ENCODE peak calls at places on chromosomes 13 and 19, in nine cellular contexts. R is midbrain; D is fibroblast of the aortic adventitia; S is AML-193; O is fibroblast of lung; M is hepatocyte; T is HEK293T; P is stimulated activated CD4-positive, alpha-beta T cell treated with anti-CD3 and anti-CD28 coated beads, Interleukin-2, amount 100 ng/mL, for 48 hours; K is NB4. H is an unnamed sample.

GRCh38 chr19:47229674-47230121 is 1.3 kb downstream of the BBC3 start:
- DNase-seq in K (peak), O (peak), R (no peak), M (peak), S (no peak), T (no peak), D (peak), P (no peak), H (no peak)

GRCh38 chr13:109381546-109382180 is 404.7 kb downstream of the IRS2 start:
- DNase-seq in R (no peak), P (no peak), T (no peak), O (peak), K (peak), S (no peak), M (no peak), D (no peak), H (no peak)

GRCh38 chr19:13984875-13985741 is 21.0 kb downstream of the RFX1 start:
- DNase-seq in R (no peak), T (no peak), P (no peak), K (no peak), M (no peak), D (no peak), O (no peak), S (no peak), H (no peak)

GRCh38 chr13:95191821-95192220 is 109.4 kb downstream of the ABCC4 start:
- DNase-seq in P (peak), O (peak), R (peak), K (peak), D (peak), T (peak), S (peak), M (peak), H (peak)

GRCh38 chr13:40774672-40775071 is 3.7 kb upstream of the MRPS31 start:
- DNase-seq in P (no peak), O (no peak), K (no peak), T (no peak), R (no peak), D (no peak), M (no peak), S (no peak), H (no peak)

GRCh38 chr13:104163866-104164630 is 1097.8 kb upstream of the SLC10A2 start:
- DNase-seq in D (no peak), P (no peak), T (no peak), S (no peak), M (no peak), K (no peak), R (no peak), O (no peak), H (no peak)

GRCh38 chr13:114105351-114106225 is 26.8 kb downstream of the RASA3 start:
- DNase-seq in O (no peak), K (no peak), S (no peak), P (no peak), M (no peak), T (no peak), D (no peak), R (no peak), H (no peak)

GRCh38 chr19:48558018-48558684 is 6.2 kb downstream of the SULT2B1 start:
- DNase-seq in K (no peak), D (peak), S (no peak), M (peak), R (no peak), O (peak), T (no peak), P (no peak), H (no peak)

GRCh38 chr19:51567583-51567982 is 3.5 kb upstream of the ZNF175 start:
- DNase-seq in S (no peak), D (no peak), T (no peak), K (no peak), R (no peak), P (no peak), O (no peak), M (no peak), H (no peak)

GRCh38 chr13:100235311-100235901 is 146.5 kb downstream of the PCCA start:
- DNase-seq in R (no peak), O (peak), M (peak), K (peak), P (no peak), D (peak), S (peak), T (peak), H (no peak)

GRCh38 chr13:39394811-39395685 is 207.9 kb downstream of the LHFPL6 start:
- DNase-seq in S (no peak), O (no peak), K (no peak), R (no peak), T (no peak), D (peak), M (no peak), P (no peak), H (no peak)

GRCh38 chr13:27921961-27922910 is 2.4 kb downstream of the PDX1 start:
- DNase-seq in M (no peak), D (no peak), P (no peak), T (no peak), K (peak), S (no peak), R (no peak), O (no peak), H (no peak)

GRCh38 chr13:21998279-21998678 is 327.4 kb downstream of the FGF9 start:
- DNase-seq in P (no peak), T (no peak), M (no peak), S (no peak), O (no peak), K (no peak), R (no peak), D (no peak), H (no peak)

GRCh38 chr13:77026255-77026782 is 640 bp downstream of the FBXL3 start:
- DNase-seq in S (peak), D (peak), R (peak), K (peak), P (peak), T (peak), M (peak), O (peak), H (peak)

GRCh38 chr19:54790711-54791110 is 12.7 kb upstream of the KIR2DL4 start:
- DNase-seq in R (no peak), M (no peak), D (no peak), P (no peak), T (no peak), O (no peak), K (no peak), S (no peak), H (no peak)

GRCh38 chr13:21594715-21595545 is 9.0 kb downstream of the MICU2 start:
- DNase-seq in O (no peak), M (no peak), D (no peak), P (no peak), K (no peak), S (no peak), T (no peak), R (no peak), H (no peak)

GRCh38 chr19:35592226-35592625 is 6.3 kb downstream of the PMIS2 start:
- DNase-seq in D (peak), M (peak), O (peak), R (no peak), P (no peak), K (peak), T (peak), S (peak), H (no peak)

GRCh38 chr19:17963936-17964691 is 2.8 kb upstream of the KCNN1 start:
- DNase-seq in K (no peak), D (no peak), S (no peak), O (no peak), R (no peak), M (no peak), P (no peak), T (no peak), H (no peak)

GRCh38 chr13:74633734-74634133 is 499.5 kb upstream of the KLF12 start:
- DNase-seq in M (no peak), P (no peak), K (no peak), S (no peak), R (no peak), D (no peak), T (no peak), O (no peak), H (no peak)

GRCh38 chr19:55250262-55251036 is 8.4 kb downstream of the PPP6R1 start:
- DNase-seq in S (no peak), D (no peak), T (no peak), O (no peak), K (no peak), M (no peak), R (no peak), P (no peak), H (no peak)

GRCh38 chr19:33220735-33221134 is 4.9 kb downstream of the SLC7A10 start:
- DNase-seq in P (no peak), D (no peak), O (no peak), R (no peak), S (no peak), K (no peak), T (no peak), M (no peak), H (no peak)

GRCh38 chr13:76792680-76793334 is 93.4 kb downstream of the KCTD12 start:
- DNase-seq in O (peak), K (no peak), R (no peak), D (peak), P (no peak), S (no peak), T (no peak), M (no peak), H (no peak)

GRCh38 chr13:37878496-37878895 is 8.9 kb upstream of the TRPC4 start:
- DNase-seq in O (peak), T (no peak), K (no peak), M (no peak), S (no peak), D (no peak), P (no peak), R (no peak), H (no peak)

GRCh38 chr13:45337803-45338202 is 3.2 kb downstream of the TPT1 start:
- DNase-seq in D (no peak), T (no peak), S (no peak), M (no peak), O (no peak), R (no peak), K (no peak), P (no peak), H (no peak)

GRCh38 chr19:27971071-27971470 is 1241.9 kb downstream of the UQCRFS1 start:
- DNase-seq in O (no peak), S (no peak), P (no peak), D (peak), T (no peak), K (no peak), M (peak), R (no peak), H (no peak)

GRCh38 chr19:1172353-1173159 is 1.5 kb downstream of the SBNO2 start:
- DNase-seq in D (peak), P (no peak), T (no peak), S (peak), K (no peak), M (peak), R (no peak), O (peak), H (no peak)

GRCh38 chr19:49680473-49681351 is 3.6 kb downstream of the PRMT1 start:
- DNase-seq in D (peak), P (peak), M (peak), O (peak), S (peak), T (peak), K (peak), R (peak), H (peak)

GRCh38 chr19:5047251-5047935 is 78.5 kb downstream of the KDM4B start:
- DNase-seq in D (no peak), M (no peak), O (no peak), S (no peak), P (no peak), T (no peak), R (no peak), K (no peak), H (no peak)

GRCh38 chr19:16575282-16575681 is 3.1 kb upstream of the SLC35E1 start:
- DNase-seq in R (no peak), T (no peak), K (no peak), M (no peak), O (no peak), D (no peak), P (no peak), S (no peak), H (no peak)

GRCh38 chr13:102286326-102286725 is 115.5 kb downstream of the FGF14 start:
- DNase-seq in P (no peak), M (peak), R (no peak), K (no peak), S (no peak), D (peak), O (peak), T (no peak), H (no peak)

GRCh38 chr13:111609631-111610030 is 289.2 kb downstream of the TEX29 start:
- DNase-seq in T (no peak), S (no peak), M (no peak), O (no peak), D (no peak), R (no peak), K (no peak), P (no peak), H (no peak)

GRCh38 chr19:19655641-19656343 is 7.7 kb downstream of the ATP13A1 start:
- DNase-seq in S (no peak), D (no peak), O (no peak), P (no peak), K (no peak), T (no peak), M (no peak), R (no peak), H (no peak)

GRCh38 chr13:89673789-89674311 is 1673.6 kb upstream of the MIR17HG start:
- DNase-seq in O (no peak), R (no peak), M (no peak), K (no peak), S (no peak), P (no peak), T (no peak), D (no peak), H (no peak)

GRCh38 chr13:69970521-69970920 is 137.1 kb upstream of the ATXN8OS start:
- DNase-seq in P (no peak), R (no peak), M (peak), K (peak), O (no peak), S (peak), T (no peak), D (no peak), H (no peak)

GRCh38 chr13:31208554-31209122 is 8.9 kb downstream of the B3GLCT start:
- DNase-seq in D (no peak), S (no peak), P (no peak), R (no peak), K (no peak), T (no peak), M (no peak), O (no peak), H (no peak)

GRCh38 chr13:48412881-48413351 is at the start of gene LPAR6:
- DNase-seq in K (peak), D (peak), M (peak), T (no peak), R (peak), O (peak), P (no peak), S (peak), H (no peak)

GRCh38 chr13:45219938-45220375 is 19.1 kb upstream of the KCTD4 start:
- DNase-seq in S (peak), O (peak), P (no peak), K (peak), T (no peak), M (no peak), R (no peak), D (peak), H (no peak)

GRCh38 chr19:13920524-13920923 is 14.5 kb downstream of the CC2D1A start:
- DNase-seq in K (no peak), S (no peak), O (no peak), R (no peak), D (no peak), M (no peak), P (no peak), T (no peak), H (no peak)

GRCh38 chr13:72221276-72221962 is 354.4 kb upstream of the DACH1 start:
- DNase-seq in T (peak), P (no peak), R (no peak), D (no peak), K (peak), O (no peak), M (peak), S (peak), H (no peak)

H was measured in activated T-helper 9 cell treated with anti-CD3 and anti-CD28 coated beads, Interleukin-2, amount 50 U/mL, for 16 hours.